ENCODE peak calls at places on chromosome 17, in six cellular contexts. M is IMR-90, Y is H9, E is neuronal stem cell, Z is H1, N is mesenchymal stem cell. L is an unnamed sample.
A peak's percentile ranks its signal among the peaks of the same experiment; 100 is the strongest.

GRCh38 chr17:561118-561517 is 153.5 kb downstream of the VPS53 start:
- DNase-seq in M (peak; percentile 85), Y (no peak), E (no peak), Z (no peak), N (peak; percentile 61), L (no peak)

GRCh38 chr17:64225410-64225809 is 37.6 kb downstream of the TEX2 start:
- DNase-seq in M (no peak), Y (no peak), E (no peak), Z (no peak), N (no peak), L (no peak)

GRCh38 chr17:68033636-68034451 is 1.7 kb upstream of the KPNA2 start:
- DNase-seq in M (peak; percentile 65), Y (peak; percentile 97), E (peak; percentile 88), Z (no peak), N (peak; percentile 68), L (no peak)

GRCh38 chr17:7486181-7486580 is 2.0 kb downstream of the POLR2A start:
- DNase-seq in M (peak; percentile 50), Y (no peak), E (no peak), Z (no peak), N (peak; percentile 54), L (no peak)

GRCh38 chr17:37327341-37328090 is 48.3 kb upstream of the C17orf78 start:
- DNase-seq in M (peak; percentile 94), Y (no peak), E (no peak), Z (no peak), N (peak; percentile 91), L (peak; percentile 58)

GRCh38 chr17:74519951-74520553 is 11.2 kb downstream of the CD300LB start:
- DNase-seq in M (no peak), Y (no peak), E (no peak), Z (no peak), N (no peak), L (no peak)

GRCh38 chr17:67289174-67289876 is 44.3 kb upstream of the HELZ start:
- DNase-seq in M (peak; percentile 55), Y (peak; percentile 41), E (no peak), Z (no peak), N (no peak), L (no peak)

GRCh38 chr17:27630607-27631408 is at the start of gene LGALS9:
- DNase-seq in M (peak; percentile 38), Y (no peak), E (no peak), Z (no peak), N (peak; percentile 19), L (peak; percentile 24)

GRCh38 chr17:68455756-68456528 is 1.4 kb downstream of the WIPI1 start:
- DNase-seq in M (peak; percentile 89), Y (no peak), E (no peak), Z (no peak), N (peak; percentile 82), L (peak; percentile 76)

GRCh38 chr17:27793168-27793905 is 7.0 kb downstream of the NOS2 start:
- DNase-seq in M (no peak), Y (peak; percentile 52), E (peak; percentile 44), Z (peak; percentile 67), N (no peak), L (no peak)

GRCh38 chr17:74096456-74096855 is 107.0 kb upstream of the RPL38 start:
- DNase-seq in M (no peak), Y (no peak), E (no peak), Z (no peak), N (no peak), L (no peak)

GRCh38 chr17:54738496-54738895 is 162.2 kb upstream of the TOM1L1 start:
- DNase-seq in M (no peak), Y (no peak), E (no peak), Z (no peak), N (no peak), L (no peak)

GRCh38 chr17:27323538-27324212 is 29.8 kb downstream of the WSB1 start:
- DNase-seq in M (peak; percentile 16), Y (peak; percentile 67), E (no peak), Z (peak; percentile 53), N (peak; percentile 62), L (peak; percentile 62)

GRCh38 chr17:57666946-57667345 is 78.2 kb downstream of the CCDC182 start:
- DNase-seq in M (no peak), Y (peak; percentile 27), E (no peak), Z (peak; percentile 27), N (no peak), L (no peak)
- H3K14ac ChIP-seq in M (no peak overlapping the region), Y (no peak overlapping the region), E (no peak overlapping the region), Z (no peak overlapping the region), N (no peak overlapping the region), L (no peak overlapping the region)

DNA sequence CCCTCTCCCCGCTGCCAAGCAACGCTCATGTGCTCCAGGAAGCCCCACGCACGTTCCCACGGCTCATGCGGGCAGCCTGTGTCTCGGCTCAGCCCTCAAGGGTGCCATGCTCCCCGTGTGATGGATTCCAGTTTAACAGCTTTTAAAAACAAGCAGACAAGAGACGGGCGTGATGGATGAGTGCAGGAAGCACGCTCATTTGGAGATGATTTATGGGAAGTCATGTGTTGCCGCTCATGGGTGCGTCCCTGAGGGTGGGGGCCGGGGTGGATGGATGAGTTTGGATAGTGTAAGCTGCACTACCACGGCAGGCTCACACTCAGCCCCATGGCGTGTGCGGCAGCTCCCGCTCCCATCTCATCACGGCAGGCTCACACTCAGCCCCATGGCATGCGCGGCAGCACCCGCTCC is 132.8 kb downstream of the RBFOX3 start:
- DNase-seq in M (no peak), Y (no peak), E (no peak), Z (no peak), N (no peak), L (peak; percentile 6)
- H3K14ac ChIP-seq in M (no peak overlapping the region), Y (no peak overlapping the region), E (no peak overlapping the region), Z (no peak overlapping the region), N (no peak overlapping the region), L (no peak overlapping the region)

GRCh38 chr17:80531400-80531799 is 13.2 kb upstream of the RPTOR start:
- DNase-seq in M (no peak), Y (no peak), E (no peak), Z (no peak), N (no peak), L (no peak)
- H3K14ac ChIP-seq in M (no peak overlapping the region), Y (no peak overlapping the region), E (no peak overlapping the region), Z (no peak overlapping the region), N (no peak overlapping the region), L (no peak overlapping the region)

GRCh38 chr17:82927661-82928601 is 88.1 kb upstream of the ZNF750 start:
- DNase-seq in M (no peak), Y (no peak), E (no peak), Z (no peak), N (no peak), L (no peak)
- H3K14ac ChIP-seq in M (no peak overlapping the region), Y (no peak overlapping the region), E (peak overlapping the region; percentile 15), Z (no peak overlapping the region), N (no peak overlapping the region), L (no peak overlapping the region)

GRCh38 chr17:31050948-31051347 is 43.8 kb upstream of the NF1 start:
- DNase-seq in M (no peak), Y (peak; percentile 10), E (no peak), Z (no peak), N (no peak), L (no peak)
- H3K14ac ChIP-seq in M (no peak overlapping the region), Y (no peak overlapping the region), E (no peak overlapping the region), Z (no peak overlapping the region), N (no peak overlapping the region), L (no peak overlapping the region)

GRCh38 chr17:12765544-12765943 is 23.8 kb upstream of the ARHGAP44 start:
- DNase-seq in M (peak; percentile 96), Y (no peak), E (no peak), Z (no peak), N (peak; percentile 77), L (peak; percentile 9)
- H3K14ac ChIP-seq in M (no peak overlapping the region), Y (no peak overlapping the region), E (no peak overlapping the region), Z (no peak overlapping the region), N (no peak overlapping the region), L (no peak overlapping the region)

L was measured in trophoblast cell.